ENCODE peak calls at places on chromosomes 5 and 9, in seven cellular contexts. T is HCT116, R is HepG2, C is A549, E is K562, F is GM12878, G is GM23338. W is an unnamed sample.
A peak's percentile ranks its signal among the peaks of the same experiment; 100 is the strongest.

GRCh38 chr5:177367981-177368960 is 10.5 kb downstream of the RGS14 start:
- DNase-seq in G (peak; percentile 60), F (no peak), E (no peak), R (no peak), C (no peak), T (no peak), W (no peak)

GRCh38 chr9:127083133-127083532 is 39.3 kb downstream of the ANGPTL2 start:
- DNase-seq in F (no peak), E (no peak), R (no peak), G (no peak), T (no peak), C (no peak), W (no peak)

GRCh38 chr5:57368010-57368409 is 114.6 kb downstream of the ACTBL2 start:
- DNase-seq in R (no peak), G (no peak), C (no peak), F (no peak), E (no peak), T (no peak), W (no peak)

GRCh38 chr9:72538926-72539702 is 17.7 kb downstream of the TMC1 start:
- DNase-seq in E (no peak), R (no peak), F (no peak), C (no peak), G (no peak), T (no peak), W (no peak)

GRCh38 chr5:135245521-135246499 is 153.2 kb downstream of the MACROH2A1 start:
- DNase-seq in G (no peak), R (no peak), C (peak; percentile 36), F (no peak), E (peak; percentile 29), T (no peak), W (no peak)

GRCh38 chr5:95647886-95648860 is 1.6 kb downstream of the RFESD start:
- DNase-seq in E (no peak), T (no peak), C (no peak), G (no peak), F (no peak), R (no peak), W (no peak)

GRCh38 chr5:155101697-155102096 is 88.1 kb downstream of the KIF4B start:
- DNase-seq in C (no peak), F (no peak), T (no peak), R (no peak), E (no peak), G (no peak), W (no peak)

GRCh38 chr9:137619240-137620090 is 660 bp downstream of the EHMT1 start:
- DNase-seq in C (peak; percentile 46), T (no peak), E (no peak), G (peak; percentile 51), F (no peak), R (no peak), W (no peak)

GRCh38 chr9:75372499-75373268 is 284.4 kb downstream of the OSTF1 start:
- DNase-seq in G (no peak), T (no peak), R (no peak), F (no peak), E (no peak), C (no peak), W (no peak)

GRCh38 chr5:95664204-95664786 is 17.7 kb downstream of the RFESD start:
- DNase-seq in E (peak; percentile 23), T (peak; percentile 29), R (peak; percentile 25), F (peak; percentile 11), C (no peak), G (peak; percentile 40), W (no peak)

GRCh38 chr9:97362777-97363545 is 48.9 kb upstream of the TDRD7 start:
- DNase-seq in F (peak; percentile 44), G (no peak), C (no peak), E (no peak), T (no peak), R (no peak), W (no peak)

GRCh38 chr5:73625905-73626811 is at the start of gene ARHGEF28:
- DNase-seq in E (peak; percentile 16), G (peak; percentile 72), R (peak; percentile 49), F (no peak), T (no peak), C (peak; percentile 73), W (no peak)

GRCh38 chr5:145554399-145554798 is 280.7 kb downstream of the PRELID2 start:
- DNase-seq in R (no peak), E (no peak), F (no peak), T (peak; percentile 48), G (no peak), C (no peak), W (no peak)

GRCh38 chr5:173868096-173868879 is 19.9 kb upstream of the CPEB4 start:
- DNase-seq in F (no peak), G (no peak), C (no peak), T (no peak), E (no peak), R (peak; percentile 43), W (no peak)

GRCh38 chr5:135108992-135109391 is 75.0 kb upstream of the PITX1 start:
- DNase-seq in T (no peak), F (no peak), C (no peak), G (no peak), R (no peak), E (no peak), W (no peak)

GRCh38 chr9:121743441-121744001 is 92.1 kb downstream of the DAB2IP start:
- DNase-seq in F (no peak), T (peak; percentile 56), G (peak; percentile 74), R (peak; percentile 85), E (peak; percentile 59), C (peak; percentile 96), W (no peak)

GRCh38 chr9:110691002-110691549 is 22.5 kb downstream of the MUSK start:
- DNase-seq in G (no peak), E (no peak), R (peak; percentile 18), C (no peak), T (no peak), F (no peak), W (no peak)

GRCh38 chr9:76200315-76200714 is 193.9 kb downstream of the RFK start:
- DNase-seq in R (no peak), F (no peak), T (no peak), E (no peak), G (no peak), C (no peak), W (no peak)

GRCh38 chr5:134100283-134101011 is 14.0 kb upstream of the TCF7 start:
- DNase-seq in F (peak; percentile 94), T (no peak), E (no peak), G (peak; percentile 60), C (no peak), R (no peak), W (no peak)

GRCh38 chr5:95928724-95929253 is 32.9 kb downstream of the ELL2 start:
- DNase-seq in R (no peak), F (no peak), C (no peak), E (no peak), T (no peak), G (no peak), W (no peak)

GRCh38 chr9:104987743-104988142 is 59.8 kb upstream of the ABCA1 start:
- DNase-seq in T (no peak), F (no peak), G (no peak), R (no peak), C (no peak), E (no peak), W (no peak)

GRCh38 chr9:104984121-104984520 is 56.2 kb upstream of the ABCA1 start:
- DNase-seq in G (no peak), F (no peak), C (no peak), R (no peak), E (no peak), T (no peak), W (no peak)

GRCh38 chr9:104984994-104985393 is 57.0 kb upstream of the ABCA1 start:
- DNase-seq in G (no peak), R (no peak), T (no peak), E (no peak), F (no peak), C (no peak), W (no peak)

GRCh38 chr9:104984541-104984940 is 56.6 kb upstream of the ABCA1 start:
- DNase-seq in E (no peak), R (no peak), F (no peak), T (no peak), C (no peak), G (no peak), W (no peak)

GRCh38 chr9:104986096-104986495 is 58.1 kb upstream of the ABCA1 start:
- DNase-seq in R (no peak), T (no peak), G (no peak), C (no peak), F (no peak), E (no peak), W (no peak)
- TF ChIP-seq REST in R (no peak), T (no peak), G (no peak), C (no peak), F (no peak), E (no peak), W (no peak)

GRCh38 chr5:170419666-170420065 is 30.5 kb upstream of the KCNMB1 start:
- DNase-seq in C (no peak), G (no peak), R (no peak), E (no peak), F (no peak), T (no peak), W (no peak)

GRCh38 chr5:170418736-170419135 is 29.6 kb upstream of the KCNMB1 start:
- DNase-seq in R (no peak), F (no peak), G (no peak), T (no peak), C (no peak), E (no peak), W (no peak)

GRCh38 chr5:170421822-170422221 is 32.7 kb upstream of the KCNMB1 start:
- DNase-seq in E (no peak), F (no peak), G (no peak), R (no peak), T (no peak), C (no peak), W (no peak)

GRCh38 chr5:170424629-170425028 is 35.5 kb upstream of the KCNMB1 start:
- DNase-seq in G (no peak), F (no peak), T (no peak), E (no peak), C (no peak), R (no peak), W (no peak)

GRCh38 chr5:170420809-170421412 is 31.7 kb upstream of the KCNMB1 start:
- DNase-seq in C (peak; percentile 79), E (peak; percentile 72), F (no peak), T (peak; percentile 68), G (peak; percentile 89), R (peak; percentile 49), W (peak; percentile 25)
- TF ChIP-seq REST in C (no peak), E (no peak), F (no peak), T (no peak), G (no peak), R (no peak), W (no peak)

DNA sequence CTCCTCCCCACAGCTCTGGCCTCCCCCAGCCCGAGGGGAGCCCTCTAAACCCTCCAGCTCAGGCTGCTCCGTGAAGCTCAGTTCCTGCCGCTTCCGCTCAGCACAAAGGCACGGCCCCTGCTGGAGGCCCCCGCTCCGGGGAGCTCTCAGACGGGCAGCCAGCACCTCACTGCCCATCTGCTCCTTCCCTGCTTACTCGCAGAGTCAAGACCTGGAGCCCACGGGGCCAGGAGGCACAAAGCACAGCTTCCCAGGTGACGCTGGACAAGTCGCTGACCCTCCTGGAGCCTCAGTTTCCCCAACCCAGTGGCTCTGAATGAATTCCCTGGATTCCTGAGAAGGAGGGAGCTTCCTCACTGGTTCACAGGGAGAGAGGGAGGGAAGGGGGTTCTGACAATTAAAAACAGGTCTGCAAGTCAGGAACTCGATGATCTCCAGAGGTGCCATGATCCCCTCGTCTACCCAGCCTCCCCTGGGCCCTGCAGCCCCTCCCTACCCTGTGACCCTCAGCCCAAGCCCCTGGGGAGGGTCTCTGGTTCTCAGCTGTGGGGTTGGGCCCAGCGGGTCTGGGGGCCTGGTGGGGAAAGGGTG is 36.2 kb downstream of the VAV2 start:
- DNase-seq in F (no peak), R (no peak), T (no peak), C (no peak), E (no peak), G (peak; percentile 75), W (no peak)
- TF ChIP-seq REST in F (no peak), R (no peak), T (no peak), C (no peak), E (no peak), G (no peak), W (no peak)

GRCh38 chr9:34624475-34624984 is 4.2 kb upstream of the DCTN3 start:
- DNase-seq in F (no peak), G (peak; percentile 48), C (no peak), E (no peak), T (no peak), R (no peak), W (no peak)
- TF ChIP-seq REST in F (no peak), G (no peak), C (no peak), E (no peak), T (no peak), R (no peak), W (no peak)